ENCODE peak calls at places on chromosomes 6 and 20, in nine cellular contexts. One of them, this sample, is unnamed.

GRCh38 chr6:411402-412145 is 20.0 kb downstream of the IRF4 start:
- DNase-seq in AG09319: no peak
- DNase-seq in GM20000: no peak
- DNase-seq in retina: no peak
- DNase-seq in NCI-H69: peak
- DNase-seq in sigmoid colon: no peak
- DNase-seq in lung microvascular endothelial cell: no peak
- DNase-seq in ascending aorta: no peak
- DNase-seq in mesothelial cell of epicardium: no peak
- DNase-seq in this sample: no peak

GRCh38 chr20:47749367-47749766 is 35.9 kb downstream of the SULF2 start:
- DNase-seq in lung microvascular endothelial cell: no peak
- DNase-seq in retina: no peak
- DNase-seq in sigmoid colon: no peak
- DNase-seq in NCI-H69: no peak
- DNase-seq in mesothelial cell of epicardium: no peak
- DNase-seq in AG09319: peak
- DNase-seq in ascending aorta: no peak
- DNase-seq in GM20000: no peak
- DNase-seq in this sample: peak

GRCh38 chr6:76435174-76435573 is 362.7 kb upstream of the IMPG1 start:
- DNase-seq in mesothelial cell of epicardium: no peak
- DNase-seq in NCI-H69: no peak
- DNase-seq in retina: no peak
- DNase-seq in AG09319: no peak
- DNase-seq in sigmoid colon: no peak
- DNase-seq in lung microvascular endothelial cell: no peak
- DNase-seq in ascending aorta: no peak
- DNase-seq in GM20000: no peak
- DNase-seq in this sample: no peak

GRCh38 chr6:166360243-166361079 is 18.1 kb upstream of the SFT2D1 start:
- DNase-seq in mesothelial cell of epicardium: no peak
- DNase-seq in retina: no peak
- DNase-seq in AG09319: no peak
- DNase-seq in NCI-H69: peak
- DNase-seq in ascending aorta: no peak
- DNase-seq in lung microvascular endothelial cell: no peak
- DNase-seq in sigmoid colon: no peak
- DNase-seq in GM20000: no peak
- DNase-seq in this sample: no peak

GRCh38 chr6:73121421-73121993 is 103.8 kb downstream of the KHDC1L start:
- DNase-seq in retina: no peak
- DNase-seq in NCI-H69: no peak
- DNase-seq in lung microvascular endothelial cell: peak
- DNase-seq in sigmoid colon: no peak
- DNase-seq in AG09319: no peak
- DNase-seq in GM20000: no peak
- DNase-seq in mesothelial cell of epicardium: no peak
- DNase-seq in ascending aorta: no peak
- DNase-seq in this sample: no peak

GRCh38 chr20:31517373-31517772 is 3.1 kb downstream of the HM13 start:
- DNase-seq in retina: no peak
- DNase-seq in sigmoid colon: no peak
- DNase-seq in lung microvascular endothelial cell: peak
- DNase-seq in mesothelial cell of epicardium: no peak
- DNase-seq in NCI-H69: peak
- DNase-seq in ascending aorta: no peak
- DNase-seq in GM20000: no peak
- DNase-seq in AG09319: peak
- DNase-seq in this sample: peak

GRCh38 chr6:130973521-130974277 is 89.3 kb downstream of the EPB41L2 start:
- DNase-seq in retina: no peak
- DNase-seq in ascending aorta: no peak
- DNase-seq in sigmoid colon: no peak
- DNase-seq in lung microvascular endothelial cell: no peak
- DNase-seq in mesothelial cell of epicardium: no peak
- DNase-seq in GM20000: no peak
- DNase-seq in AG09319: no peak
- DNase-seq in NCI-H69: no peak
- DNase-seq in this sample: no peak

GRCh38 chr6:41503435-41503768 is 42.8 kb upstream of the FOXP4 start:
- DNase-seq in AG09319: no peak
- DNase-seq in lung microvascular endothelial cell: peak
- DNase-seq in mesothelial cell of epicardium: no peak
- DNase-seq in ascending aorta: no peak
- DNase-seq in GM20000: no peak
- DNase-seq in retina: no peak
- DNase-seq in NCI-H69: no peak
- DNase-seq in sigmoid colon: no peak
- DNase-seq in this sample: no peak

This sample was measured in dermis blood vessel endothelial cell.